ENCODE peak calls at places on chromosomes 6 and 20, in five cellular contexts. T is bronchial epithelial cell, Y is spleen, J is AG04450, N is mesendoderm. C is an unnamed sample. For H3K27me3, the result is how much of the 10 kb centered on the place peaks cover.

GRCh38 chr6:116783852-116784251 is 18.3 kb upstream of the FAM162B start:
- DNase-seq in T (peak), Y (no peak), J (no peak), N (no peak), C (peak)

GRCh38 chr6:87830834-87831374 is 128.9 kb upstream of the AKIRIN2 start:
- DNase-seq in T (no peak), Y (no peak), J (no peak), N (no peak), C (no peak)

GRCh38 chr6:104123227-104123626 is 736.5 kb downstream of the HACE1 start:
- DNase-seq in T (no peak), Y (no peak), J (no peak), N (peak), C (no peak)

GRCh38 chr6:119543332-119543731 is 193.8 kb upstream of the MAN1A1 start:
- DNase-seq in T (no peak), Y (no peak), J (no peak), N (no peak), C (no peak)

GRCh38 chr6:162032620-162033019 is 694.9 kb downstream of the PRKN start:
- DNase-seq in T (peak), Y (no peak), J (no peak), N (no peak), C (peak)

GRCh38 chr20:38728911-38729642 is 4.8 kb downstream of the SLC32A1 start:
- DNase-seq in T (no peak), Y (no peak), J (no peak), N (peak), C (no peak)

GRCh38 chr20:63023836-63024571 is 17.2 kb upstream of the BHLHE23 start:
- DNase-seq in T (no peak), Y (peak), J (no peak), N (no peak), C (no peak)

GRCh38 chr20:59314872-59315500 is 14.6 kb downstream of the EDN3 start:
- DNase-seq in T (peak), Y (no peak), J (no peak), N (no peak), C (no peak)

GRCh38 chr6:148239777-148240462 is 102.7 kb upstream of the SASH1 start:
- DNase-seq in T (no peak), Y (no peak), J (no peak), N (no peak), C (no peak)

GRCh38 chr20:6651016-6651415 is 116.5 kb upstream of the BMP2 start:
- DNase-seq in T (peak), Y (no peak), J (no peak), N (no peak), C (peak)

GRCh38 chr6:132814716-132815570 is 574 bp downstream of the RPS12 start:
- DNase-seq in T (no peak), Y (no peak), J (no peak), N (peak), C (no peak)

GRCh38 chr6:88077305-88077704 is 29.7 kb downstream of the SPACA1 start:
- DNase-seq in T (no peak), Y (no peak), J (no peak), N (no peak), C (no peak)

GRCh38 chr6:446418-447366 is 55.1 kb downstream of the IRF4 start:
- DNase-seq in T (no peak), Y (peak), J (no peak), N (no peak), C (no peak)

GRCh38 chr6:115740907-115741306 is 319.8 kb downstream of the FRK start:
- DNase-seq in T (peak), Y (no peak), J (no peak), N (no peak), C (no peak)

GRCh38 chr6:42217165-42217522 is 517 bp downstream of the MRPS10 start:
- DNase-seq in T (no peak), Y (no peak), J (no peak), N (no peak), C (no peak)

GRCh38 chr6:157586088-157586414 is 205.1 kb downstream of the ZDHHC14 start:
- DNase-seq in T (no peak), Y (no peak), J (no peak), N (no peak), C (no peak)

GRCh38 chr6:34063641-34064040 is 82.2 kb downstream of the GRM4 start:
- DNase-seq in T (no peak), Y (no peak), J (no peak), N (no peak), C (no peak)

GRCh38 chr6:16625319-16626240 is 135.7 kb downstream of the ATXN1 start:
- DNase-seq in T (no peak), Y (no peak), J (no peak), N (no peak), C (no peak)

GRCh38 chr6:5078121-5078695 is 6.9 kb upstream of the PPP1R3G start:
- DNase-seq in T (peak), Y (no peak), J (no peak), N (peak), C (no peak)

GRCh38 chr6:4348462-4349112 is 213.2 kb upstream of the ECI2 start:
- DNase-seq in T (no peak), Y (no peak), J (no peak), N (no peak), C (no peak)

GRCh38 chr20:33846291-33846916 is 35.3 kb downstream of the CHMP4B start:
- DNase-seq in T (no peak), Y (no peak), J (no peak), N (no peak), C (no peak)

GRCh38 chr6:109182590-109182989 is 87.3 kb downstream of the CEP57L1 start:
- DNase-seq in T (no peak), Y (no peak), J (no peak), N (no peak), C (no peak)

GRCh38 chr20:572752-573151 is 29.2 kb upstream of the CSNK2A1 start:
- DNase-seq in T (no peak), Y (no peak), J (no peak), N (no peak), C (no peak)

GRCh38 chr20:575230-575629 is 31.6 kb upstream of the CSNK2A1 start:
- DNase-seq in T (no peak), Y (no peak), J (no peak), N (no peak), C (no peak)

GRCh38 chr20:573414-574296 is 30.1 kb upstream of the CSNK2A1 start:
- DNase-seq in T (no peak), Y (no peak), J (no peak), N (peak), C (no peak)

GRCh38 chr20:576156-576555 is 32.6 kb upstream of the CSNK2A1 start:
- DNase-seq in T (no peak), Y (no peak), J (no peak), N (no peak), C (no peak)

GRCh38 chr20:574297-574942 is 30.8 kb upstream of the CSNK2A1 start:
- DNase-seq in T (no peak), Y (no peak), J (no peak), N (peak), C (no peak)
- H3K27me3 ChIP-seq in T (under half), Y (under half), J (under half), N (under half), C (half or more)

DNA sequence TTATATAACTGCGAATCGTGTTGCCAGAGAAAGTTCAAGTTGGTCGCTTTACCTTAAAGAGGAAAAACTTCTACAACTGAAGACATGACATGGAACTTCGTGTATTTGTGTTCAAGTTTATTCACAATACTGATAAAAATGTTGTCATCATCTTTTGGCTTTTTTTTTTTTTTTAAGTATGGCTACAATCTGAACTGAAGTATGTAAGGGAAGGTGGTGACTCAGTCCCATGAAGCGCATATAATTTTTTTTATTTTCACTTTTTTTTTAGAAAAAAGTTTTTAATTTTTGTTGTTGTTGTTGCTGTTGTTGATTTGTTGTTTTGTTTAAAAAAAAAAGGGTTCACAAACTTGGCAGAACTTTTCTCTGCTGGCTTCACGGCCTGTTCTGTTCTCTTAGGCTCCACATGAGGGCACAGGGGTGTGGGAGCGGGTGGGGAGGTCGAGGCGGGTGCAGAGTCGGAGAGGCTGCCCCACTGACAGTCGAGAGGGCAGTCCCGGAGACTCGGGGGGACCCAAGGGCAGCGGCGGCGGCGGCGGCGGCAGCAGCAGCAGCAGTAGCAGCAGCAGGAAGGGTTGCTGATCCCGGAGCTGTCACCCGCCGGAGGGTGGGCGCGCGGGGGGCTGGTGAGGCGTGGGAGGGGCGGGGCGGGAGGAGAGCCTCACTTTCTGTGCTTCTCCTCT is 17.0 kb downstream of the TFAP2A start:
- DNase-seq in T (no peak), Y (peak), J (no peak), N (no peak), C (no peak)
- H3K27me3 ChIP-seq in T (under half), Y (half or more), J (under half), N (under half), C (under half)

GRCh38 chr20:1998715-1999114 is 4.9 kb upstream of the PDYN start:
- DNase-seq in T (no peak), Y (no peak), J (no peak), N (peak), C (no peak)
- H3K27me3 ChIP-seq in T (under half), Y (under half), J (under half), N (under half), C (half or more)

GRCh38 chr6:39053016-39053595 is 4.5 kb downstream of the GLP1R start:
- DNase-seq in T (no peak), Y (peak), J (no peak), N (no peak), C (no peak)

GRCh38 chr6:39055661-39056060 is 7.1 kb downstream of the GLP1R start:
- DNase-seq in T (no peak), Y (peak), J (no peak), N (no peak), C (no peak)

GRCh38 chr6:39056191-39056590 is 7.6 kb downstream of the GLP1R start:
- DNase-seq in T (no peak), Y (peak), J (no peak), N (no peak), C (no peak)

GRCh38 chr6:39053854-39054576 is 5.4 kb downstream of the GLP1R start:
- DNase-seq in T (no peak), Y (peak), J (no peak), N (no peak), C (no peak)

GRCh38 chr6:39054577-39055142 is 6.1 kb downstream of the GLP1R start:
- DNase-seq in T (no peak), Y (peak), J (no peak), N (no peak), C (no peak)
- H3K27me3 ChIP-seq in T (under half), Y (under half), J (under half), N (under half), C (under half)

GRCh38 chr6:55379895-55380294 is 52.6 kb downstream of the GFRAL start:
- DNase-seq in T (no peak), Y (no peak), J (no peak), N (no peak), C (peak)
- H3K27me3 ChIP-seq in T (under half), Y (under half), J (under half), N (under half), C (under half)

DNA sequence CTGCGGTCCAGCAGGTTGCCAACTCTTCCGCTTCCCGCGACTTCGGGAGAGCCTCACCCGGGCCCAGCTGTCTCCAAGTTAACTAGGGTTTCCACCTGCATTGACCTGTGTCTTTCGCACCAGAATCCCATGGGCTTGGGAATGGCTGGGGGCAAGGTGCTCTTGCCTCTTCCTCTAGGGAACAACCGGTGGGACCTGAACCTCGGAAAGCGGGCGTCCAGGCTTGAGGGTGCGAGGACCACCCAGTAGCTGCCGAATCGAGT is 244 bp upstream of the DPPA5 start:
- DNase-seq in T (no peak), Y (no peak), J (no peak), N (no peak), C (no peak)
- H3K27me3 ChIP-seq in T (under half), Y (under half), J (under half), N (under half), C (under half)

DNA sequence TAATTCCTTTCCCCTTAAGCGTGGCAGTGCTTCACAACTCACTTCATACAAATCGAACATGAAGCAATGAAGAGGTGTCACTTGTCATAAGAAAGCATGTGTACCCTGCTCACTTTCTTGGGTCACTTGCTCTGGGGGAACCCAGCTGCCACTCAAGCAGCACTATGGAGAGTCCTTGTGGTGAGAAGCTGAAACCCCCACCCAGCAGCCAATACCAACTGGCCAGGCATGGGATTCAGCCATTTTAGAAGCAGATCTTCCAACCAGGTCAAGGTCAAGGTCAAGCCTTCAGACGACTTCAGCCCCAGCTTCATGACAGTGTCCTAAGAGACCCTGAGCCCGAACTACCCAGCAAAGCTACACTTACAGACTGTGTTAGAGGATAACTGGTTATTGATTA is 62.8 kb downstream of the PSMB1 start:
- DNase-seq in T (no peak), Y (no peak), J (no peak), N (no peak), C (no peak)
- H3K27me3 ChIP-seq in T (under half), Y (under half), J (under half), N (under half), C (under half)